ENCODE peak calls at places on chromosome 14, in six cellular contexts. C, W, G, Y, N and K are unnamed samples.
A peak's percentile ranks its signal among the peaks of the same experiment; 100 is the strongest.

GRCh38 chr14:52307376-52307775 is 6.7 kb upstream of the PTGER2 start:
- DNase-seq in C (no peak), Y (no peak), W (no peak), G (no peak), N (no peak), K (no peak)

GRCh38 chr14:94269156-94269555 is 23.9 kb downstream of the SERPINA10 start:
- DNase-seq in W (no peak), N (no peak), Y (no peak), G (no peak), C (peak; percentile 94), K (no peak)

GRCh38 chr14:85572021-85572420 is 42.1 kb downstream of the FLRT2 start:
- DNase-seq in C (no peak), N (no peak), Y (no peak), W (peak; percentile 19), G (no peak), K (peak; percentile 40)

GRCh38 chr14:72701610-72702009 is 192.3 kb downstream of the DPF3 start:
- DNase-seq in C (no peak), Y (no peak), W (peak; percentile 36), G (peak; percentile 52), N (no peak), K (no peak)

GRCh38 chr14:90387201-90387600 is 9.6 kb upstream of the CALM1 start:
- DNase-seq in C (no peak), Y (no peak), W (no peak), G (no peak), N (no peak), K (no peak)

GRCh38 chr14:68730811-68731425 is 61.9 kb downstream of the ZFP36L1 start:
- DNase-seq in G (peak; percentile 79), Y (no peak), C (no peak), W (no peak), N (no peak), K (no peak)

GRCh38 chr14:105060751-105061427 is 4.3 kb downstream of the GPR132 start:
- DNase-seq in W (no peak), Y (no peak), C (no peak), G (no peak), N (no peak), K (no peak)

GRCh38 chr14:66815687-66816086 is 307.7 kb downstream of the GPHN start:
- DNase-seq in G (no peak), W (no peak), Y (no peak), C (no peak), N (no peak), K (no peak)

GRCh38 chr14:38000340-38000739 is 207.4 kb upstream of the SSTR1 start:
- DNase-seq in C (no peak), G (no peak), Y (no peak), N (no peak), W (no peak), K (no peak)

GRCh38 chr14:96249016-96249415 is 7.0 kb upstream of the BDKRB1 start:
- DNase-seq in N (no peak), Y (no peak), W (peak; percentile 80), C (peak; percentile 87), G (no peak), K (no peak)

GRCh38 chr14:43539210-43539609 is 967.9 kb downstream of the FSCB start:
- DNase-seq in N (peak; percentile 9), C (no peak), W (no peak), Y (peak; percentile 1), G (peak; percentile 59), K (no peak)

GRCh38 chr14:26598672-26599131 is 869 bp upstream of the NOVA1 start:
- DNase-seq in C (no peak), Y (no peak), G (no peak), W (no peak), N (no peak), K (no peak)

GRCh38 chr14:23389396-23389795 is 12.6 kb downstream of the CMTM5 start:
- DNase-seq in G (no peak), W (no peak), C (no peak), Y (no peak), N (no peak), K (no peak)

GRCh38 chr14:103803661-103804060 is 43.7 kb downstream of the PPP1R13B start:
- DNase-seq in W (peak; percentile 50), G (no peak), C (peak; percentile 78), Y (no peak), N (no peak), K (no peak)

GRCh38 chr14:41739203-41739602 is 132.5 kb downstream of the LRFN5 start:
- DNase-seq in G (no peak), N (no peak), C (no peak), W (no peak), Y (no peak), K (no peak)

GRCh38 chr14:59067135-59067894 is 121.2 kb upstream of the DAAM1 start:
- DNase-seq in Y (no peak), C (peak; percentile 19), N (no peak), G (no peak), W (peak; percentile 10), K (no peak)

GRCh38 chr14:103239751-103240150 is 94.3 kb upstream of the EIF5 start:
- DNase-seq in G (no peak), Y (no peak), C (no peak), W (no peak), N (no peak), K (no peak)

GRCh38 chr14:80587096-80587724 is 354.3 kb downstream of the CEP128 start:
- DNase-seq in N (no peak), W (peak; percentile 70), Y (peak; percentile 21), C (peak; percentile 49), G (peak; percentile 32), K (peak; percentile 48)

GRCh38 chr14:20440465-20440864 is 4.5 kb upstream of the KLHL33 start:
- DNase-seq in W (no peak), Y (no peak), C (no peak), G (no peak), N (no peak), K (no peak)

GRCh38 chr14:20278414-20278813 is 27.3 kb downstream of the TTC5 start:
- DNase-seq in Y (no peak), N (no peak), C (peak; percentile 35), G (no peak), W (peak; percentile 3), K (peak; percentile 21)

GRCh38 chr14:63677891-63678379 is 36.3 kb upstream of the WDR89 start:
- DNase-seq in N (no peak), W (peak; percentile 74), G (no peak), C (peak; percentile 89), Y (no peak), K (peak; percentile 94)

GRCh38 chr14:72678360-72678759 is 215.5 kb downstream of the DPF3 start:
- DNase-seq in Y (no peak), W (peak; percentile 79), C (no peak), G (no peak), N (no peak), K (peak; percentile 90)

GRCh38 chr14:46818147-46818546 is 166.6 kb upstream of the RPL10L start:
- DNase-seq in Y (no peak), G (peak; percentile 54), N (no peak), W (no peak), C (no peak), K (no peak)

GRCh38 chr14:86510503-86510902 is 980.6 kb downstream of the FLRT2 start:
- DNase-seq in N (no peak), Y (no peak), W (peak; percentile 77), G (no peak), C (no peak), K (no peak)

GRCh38 chr14:100726467-100726811 is 253 bp upstream of the DLK1 start:
- DNase-seq in Y (no peak), W (no peak), N (no peak), G (peak; percentile 70), C (no peak), K (no peak)
- TF ChIP-seq EZH2 in Y (no peak), W (no peak), N (no peak), G (no peak), C (no peak), K (peak; percentile 78)

DNA sequence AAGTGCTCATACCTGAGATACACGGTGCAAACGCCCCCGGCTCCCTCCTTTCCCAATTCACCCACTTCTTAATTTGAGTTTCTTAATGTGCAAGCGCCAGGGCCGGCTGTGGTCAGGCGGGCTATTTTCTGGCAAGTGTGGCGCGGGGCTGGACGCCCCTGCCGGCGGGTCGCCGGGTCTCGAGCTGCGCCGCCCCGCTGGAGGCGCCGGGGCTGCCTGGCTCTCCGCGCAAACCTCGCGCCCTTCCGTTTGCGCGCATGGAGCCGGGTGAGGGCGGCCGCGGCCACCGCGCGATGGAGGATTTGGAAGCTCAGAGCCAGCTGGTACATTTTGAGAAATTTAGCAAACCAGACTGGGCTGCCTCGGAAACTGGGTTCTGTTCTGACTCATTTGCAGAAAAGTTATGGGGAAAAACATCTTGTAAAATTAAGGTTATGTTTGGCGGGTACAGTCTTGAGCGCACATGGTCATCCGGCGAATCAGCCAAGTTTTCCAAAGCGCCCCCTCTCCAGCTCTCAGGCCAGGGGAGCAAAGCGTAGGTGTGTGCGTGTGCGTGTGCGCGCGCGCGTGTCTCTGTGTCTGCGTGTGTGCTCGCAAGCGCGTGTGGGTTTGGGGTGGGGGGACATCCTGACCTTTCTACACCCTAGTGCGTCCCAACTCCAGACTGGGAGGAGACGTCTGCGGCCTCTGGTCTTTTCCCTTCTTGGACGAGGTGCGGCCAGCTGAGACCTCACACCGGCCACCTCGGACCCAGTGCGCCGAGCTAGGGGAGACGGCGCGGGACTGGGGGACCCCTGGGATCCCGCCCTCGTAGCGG is 6.5 kb upstream of the OTX2 start:
- DNase-seq in G (peak; percentile 90), N (no peak), Y (no peak), W (peak; percentile 2), C (peak; percentile 16), K (no peak)
- TF ChIP-seq EZH2 in G (peak; percentile 48), N (no peak), Y (no peak), W (no peak), C (no peak), K (peak; percentile 36)

DNA sequence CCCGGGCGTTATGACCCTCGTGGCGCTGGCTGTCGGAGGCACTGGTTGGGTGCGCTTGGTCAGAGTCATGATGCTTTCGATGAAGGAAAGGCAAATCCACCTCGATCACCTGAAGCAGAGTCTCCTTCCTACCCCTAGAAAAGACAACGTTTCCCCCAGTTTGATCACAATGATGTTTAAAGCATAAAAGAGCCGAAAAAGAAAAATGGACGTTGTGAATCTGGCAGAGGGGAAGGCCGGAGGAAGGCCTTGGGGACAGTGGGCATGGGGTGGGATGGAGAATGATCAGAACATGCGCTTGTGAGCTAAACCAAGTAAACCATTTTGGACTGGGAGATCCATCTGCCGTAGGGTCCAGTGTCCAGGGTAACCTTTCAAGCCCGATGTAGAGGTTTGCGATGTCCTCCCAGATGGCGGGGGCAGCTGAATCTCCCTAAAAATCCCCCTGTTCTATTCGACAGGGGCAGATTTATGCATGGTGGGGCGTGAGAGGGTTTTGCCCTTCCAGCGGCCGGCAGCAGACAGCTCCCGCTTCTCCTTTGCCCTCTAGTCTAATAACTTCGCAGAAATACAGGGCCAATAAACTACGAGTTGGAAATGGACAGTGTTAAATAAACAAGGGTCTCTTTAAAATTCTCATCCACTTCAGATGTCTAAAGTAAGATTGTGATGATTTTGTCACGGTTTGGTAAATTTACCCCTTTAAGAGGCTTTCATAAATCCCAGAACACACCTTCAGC is 2.3 kb upstream of the OTX2 start:
- DNase-seq in W (no peak), N (no peak), Y (no peak), C (no peak), G (peak; percentile 48), K (no peak)
- TF ChIP-seq EZH2 in W (peak; percentile 87), N (no peak), Y (no peak), C (peak; percentile 95), G (no peak), K (peak; percentile 91)

GRCh38 chr14:77194706-77195105 is 13.1 kb downstream of the TMEM63C start:
- DNase-seq in N (no peak), Y (no peak), C (no peak), G (no peak), W (no peak), K (no peak)
- TF ChIP-seq EZH2 in N (no peak), Y (no peak), C (no peak), G (no peak), W (no peak), K (no peak)